ENCODE peak calls at places on chromosomes 16 and 17, in nine cellular contexts. F, W, H, P, N, B, E, S and K are unnamed samples.

GRCh38 chr16:4989391-4990006 is 31.4 kb downstream of the SEC14L5 start:
- DNase-seq in F (no peak), W (no peak), H (no peak), P (no peak), N (no peak), B (no peak), E (no peak), S (no peak), K (no peak)

GRCh38 chr17:292531-293382 is 59.9 kb downstream of the RPH3AL start:
- DNase-seq in F (no peak), W (no peak), H (no peak), P (no peak), N (no peak), B (peak; percentile 26), E (no peak), S (no peak), K (no peak)

GRCh38 chr17:58969156-58969555 is 137.5 kb downstream of the TRIM37 start:
- DNase-seq in F (no peak), W (no peak), H (no peak), P (no peak), N (no peak), B (no peak), E (no peak), S (no peak), K (no peak)

GRCh38 chr17:79036609-79037008 is 12.6 kb downstream of the C1QTNF1 start:
- DNase-seq in F (no peak), W (no peak), H (no peak), P (peak; percentile 84), N (no peak), B (no peak), E (no peak), S (peak; percentile 17), K (peak; percentile 76)

GRCh38 chr17:76523084-76524037 is 14.1 kb downstream of the CYGB start:
- DNase-seq in F (peak; percentile 76), W (peak; percentile 82), H (peak; percentile 58), P (no peak), N (peak; percentile 89), B (no peak), E (no peak), S (peak; percentile 98), K (no peak)

GRCh38 chr17:58306131-58306951 is 22.3 kb downstream of the TSPOAP1 start:
- DNase-seq in F (no peak), W (peak; percentile 10), H (no peak), P (no peak), N (no peak), B (no peak), E (no peak), S (no peak), K (no peak)

GRCh38 chr16:75273054-75273925 is 21.9 kb upstream of the BCAR1 start:
- DNase-seq in F (no peak), W (no peak), H (no peak), P (no peak), N (no peak), B (no peak), E (no peak), S (no peak), K (no peak)

GRCh38 chr17:76646712-76647111 is 3.2 kb upstream of the ST6GALNAC1 start:
- DNase-seq in F (no peak), W (no peak), H (no peak), P (no peak), N (no peak), B (no peak), E (no peak), S (no peak), K (no peak)

GRCh38 chr17:66302761-66303626 is 581 bp downstream of the PRKCA start:
- DNase-seq in F (peak; percentile 50), W (peak; percentile 51), H (no peak), P (no peak), N (peak; percentile 27), B (peak; percentile 46), E (no peak), S (peak; percentile 85), K (no peak)

GRCh38 chr17:64378890-64379354 is 11.7 kb downstream of the PECAM1 start:
- DNase-seq in F (peak; percentile 97), W (no peak), H (no peak), P (no peak), N (no peak), B (no peak), E (no peak), S (no peak), K (no peak)

GRCh38 chr16:27225536-27226360 is 22.4 kb downstream of the KDM8 start:
- DNase-seq in F (peak; percentile 94), W (no peak), H (no peak), P (no peak), N (no peak), B (no peak), E (no peak), S (no peak), K (no peak)

GRCh38 chr16:4372315-4372577 is 598 bp downstream of the VASN start:
- DNase-seq in F (no peak), W (no peak), H (no peak), P (no peak), N (no peak), B (no peak), E (no peak), S (no peak), K (no peak)

GRCh38 chr16:10165643-10166042 is 16.6 kb downstream of the GRIN2A start:
- DNase-seq in F (no peak), W (no peak), H (no peak), P (no peak), N (no peak), B (no peak), E (no peak), S (no peak), K (no peak)

GRCh38 chr16:31421587-31421986 is 6.6 kb downstream of the COX6A2 start:
- DNase-seq in F (no peak), W (no peak), H (no peak), P (no peak), N (peak; percentile 62), B (no peak), E (no peak), S (no peak), K (no peak)

GRCh38 chr17:8016632-8017424 is 14.4 kb downstream of the GUCY2D start:
- DNase-seq in F (peak; percentile 27), W (peak; percentile 80), H (no peak), P (no peak), N (peak; percentile 55), B (peak; percentile 60), E (no peak), S (peak; percentile 97), K (no peak)

GRCh38 chr16:89096768-89097527 is 3.3 kb downstream of the ACSF3 start:
- DNase-seq in F (no peak), W (no peak), H (no peak), P (no peak), N (no peak), B (no peak), E (no peak), S (no peak), K (no peak)

GRCh38 chr17:18064053-18064452 is 23.7 kb upstream of the DRG2 start:
- DNase-seq in F (no peak), W (no peak), H (no peak), P (no peak), N (no peak), B (no peak), E (no peak), S (no peak), K (no peak)
- TF ChIP-seq CTCF in F (no peak), W (no peak), H (no peak), P (no peak), N (no peak), B (no peak), E (no peak), S (no peak), K (no peak)

GRCh38 chr17:17971431-17972125 is 622 bp downstream of the TOM1L2 start:
- DNase-seq in F (no peak), W (peak; percentile 48), H (no peak), P (no peak), N (no peak), B (no peak), E (no peak), S (no peak), K (no peak)
- TF ChIP-seq CTCF in F (no peak), W (no peak), H (peak; percentile 5), P (no peak), N (no peak), B (no peak), E (no peak), S (no peak), K (no peak)

DNA sequence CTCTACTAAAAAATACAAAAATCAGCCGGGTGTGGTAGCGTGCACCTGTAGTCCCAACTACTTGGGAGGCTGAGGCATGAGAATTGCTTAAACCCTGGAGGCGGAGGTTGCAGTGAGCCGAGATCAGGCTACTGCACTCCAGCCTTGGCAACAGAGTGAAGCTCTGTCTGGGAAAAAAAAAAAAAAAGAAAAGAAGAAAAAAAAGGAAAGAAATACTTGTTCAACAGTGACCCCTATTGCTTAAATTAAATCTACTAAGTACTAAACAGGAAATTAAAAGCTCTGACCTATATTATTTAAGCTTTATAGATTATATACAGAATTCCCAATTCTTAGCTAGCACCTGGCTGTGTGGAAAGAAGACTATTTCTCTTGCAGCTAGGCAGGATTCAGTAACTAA is 48.9 kb downstream of the FBXL20 start:
- DNase-seq in F (no peak), W (no peak), H (no peak), P (no peak), N (no peak), B (no peak), E (no peak), S (no peak), K (no peak)
- TF ChIP-seq CTCF in F (no peak), W (no peak), H (no peak), P (no peak), N (no peak), B (no peak), E (no peak), S (no peak), K (no peak)

GRCh38 chr17:5588584-5588983 is 4.3 kb upstream of the NLRP1 start:
- DNase-seq in F (no peak), W (no peak), H (no peak), P (no peak), N (no peak), B (no peak), E (no peak), S (no peak), K (no peak)

GRCh38 chr17:5587431-5588032 is 3.2 kb upstream of the NLRP1 start:
- DNase-seq in F (peak; percentile 83), W (peak; percentile 44), H (peak; percentile 68), P (no peak), N (peak; percentile 72), B (no peak), E (no peak), S (peak; percentile 76), K (peak; percentile 52)

GRCh38 chr17:5595831-5596230 is 11.5 kb upstream of the NLRP1 start:
- DNase-seq in F (no peak), W (no peak), H (no peak), P (no peak), N (no peak), B (no peak), E (no peak), S (no peak), K (no peak)

GRCh38 chr17:5592382-5592781 is 8.1 kb upstream of the NLRP1 start:
- DNase-seq in F (peak; percentile 67), W (no peak), H (peak; percentile 29), P (no peak), N (peak; percentile 51), B (no peak), E (no peak), S (peak; percentile 45), K (peak; percentile 16)

DNA sequence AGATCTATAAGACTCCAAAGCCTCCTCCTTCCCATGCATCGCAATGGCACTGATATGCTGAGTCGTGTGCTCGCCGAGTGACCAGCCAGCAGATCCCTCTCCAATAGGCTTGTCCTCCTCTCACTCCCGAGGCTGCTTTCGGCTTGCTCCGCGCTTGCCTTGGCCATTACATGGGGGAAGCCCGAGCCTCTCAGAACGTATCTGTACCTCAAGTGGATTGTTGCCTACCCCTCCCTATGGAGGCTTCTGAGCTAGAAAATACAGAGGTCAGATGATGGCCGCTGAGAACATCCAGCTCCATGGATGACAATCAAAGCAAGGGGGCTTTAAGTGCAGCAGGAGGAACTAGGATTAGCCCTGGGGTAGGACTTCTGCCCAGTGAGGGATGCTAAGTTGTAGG is 7.7 kb upstream of the NLRP1 start:
- DNase-seq in F (no peak), W (no peak), H (no peak), P (no peak), N (no peak), B (no peak), E (no peak), S (peak; percentile 50), K (no peak)
- TF ChIP-seq CTCF in F (no peak), W (no peak), H (no peak), P (no peak), N (no peak), B (no peak), E (no peak), S (no peak), K (no peak)